ENCODE peak calls at places on chromosome 1, in ten cellular contexts. One of them, this sample, is unnamed.

GRCh38 chr1:10733967-10734366 is 62.5 kb downstream of the CASZ1 start:
- DNase-seq in foreskin keratinocyte: no peak
- DNase-seq in dorsolateral prefrontal cortex: no peak
- DNase-seq in progenitor cell of endocrine pancreas: no peak
- DNase-seq in IMR-90: no peak
- DNase-seq in HFFc6: no peak
- DNase-seq in stomach: no peak
- DNase-seq in spleen: no peak
- DNase-seq in MM.1S: no peak
- DNase-seq in ovary: no peak
- DNase-seq in this sample: no peak

GRCh38 chr1:24266398-24266941 is 52.7 kb upstream of the GRHL3 start:
- DNase-seq in MM.1S: no peak
- DNase-seq in ovary: no peak
- DNase-seq in HFFc6: peak
- DNase-seq in foreskin keratinocyte: peak
- DNase-seq in dorsolateral prefrontal cortex: no peak
- DNase-seq in stomach: no peak
- DNase-seq in progenitor cell of endocrine pancreas: no peak
- DNase-seq in spleen: no peak
- DNase-seq in IMR-90: peak
- DNase-seq in this sample: peak

GRCh38 chr1:206679738-206680211 is 4.9 kb upstream of the MAPKAPK2 start:
- DNase-seq in ovary: no peak
- DNase-seq in spleen: no peak
- DNase-seq in MM.1S: peak
- DNase-seq in HFFc6: no peak
- DNase-seq in dorsolateral prefrontal cortex: no peak
- DNase-seq in foreskin keratinocyte: no peak
- DNase-seq in IMR-90: no peak
- DNase-seq in stomach: no peak
- DNase-seq in progenitor cell of endocrine pancreas: no peak
- DNase-seq in this sample: no peak

GRCh38 chr1:59903136-59903754 is 23.3 kb downstream of the CYP2J2 start:
- DNase-seq in HFFc6: no peak
- DNase-seq in progenitor cell of endocrine pancreas: no peak
- DNase-seq in IMR-90: no peak
- DNase-seq in foreskin keratinocyte: peak
- DNase-seq in stomach: no peak
- DNase-seq in dorsolateral prefrontal cortex: no peak
- DNase-seq in MM.1S: peak
- DNase-seq in ovary: no peak
- DNase-seq in spleen: no peak
- DNase-seq in this sample: peak

GRCh38 chr1:236850580-236850979 is 55.5 kb downstream of the MTR start:
- DNase-seq in spleen: no peak
- DNase-seq in foreskin keratinocyte: no peak
- DNase-seq in ovary: no peak
- DNase-seq in HFFc6: no peak
- DNase-seq in MM.1S: no peak
- DNase-seq in stomach: no peak
- DNase-seq in dorsolateral prefrontal cortex: no peak
- DNase-seq in IMR-90: no peak
- DNase-seq in progenitor cell of endocrine pancreas: no peak
- DNase-seq in this sample: no peak

GRCh38 chr1:206470692-206471414 is 577 bp downstream of the IKBKE start:
- DNase-seq in stomach: peak
- DNase-seq in ovary: no peak
- DNase-seq in spleen: peak
- DNase-seq in foreskin keratinocyte: peak
- DNase-seq in IMR-90: peak
- DNase-seq in dorsolateral prefrontal cortex: no peak
- DNase-seq in MM.1S: peak
- DNase-seq in HFFc6: peak
- DNase-seq in progenitor cell of endocrine pancreas: no peak
- DNase-seq in this sample: peak

GRCh38 chr1:62327360-62328051 is 8.3 kb upstream of the KANK4 start:
- DNase-seq in stomach: no peak
- DNase-seq in HFFc6: no peak
- DNase-seq in foreskin keratinocyte: no peak
- DNase-seq in spleen: peak
- DNase-seq in ovary: no peak
- DNase-seq in MM.1S: no peak
- DNase-seq in IMR-90: no peak
- DNase-seq in progenitor cell of endocrine pancreas: no peak
- DNase-seq in dorsolateral prefrontal cortex: no peak
- DNase-seq in this sample: peak

GRCh38 chr1:31981976-31982375 is 31.7 kb upstream of the KHDRBS1 start:
- DNase-seq in MM.1S: peak
- DNase-seq in dorsolateral prefrontal cortex: no peak
- DNase-seq in stomach: no peak
- DNase-seq in HFFc6: no peak
- DNase-seq in IMR-90: no peak
- DNase-seq in foreskin keratinocyte: peak
- DNase-seq in spleen: no peak
- DNase-seq in progenitor cell of endocrine pancreas: no peak
- DNase-seq in ovary: no peak
- DNase-seq in this sample: no peak

GRCh38 chr1:162011337-162012012 is 12.2 kb downstream of the OLFML2B start:
- DNase-seq in dorsolateral prefrontal cortex: no peak
- DNase-seq in foreskin keratinocyte: no peak
- DNase-seq in HFFc6: no peak
- DNase-seq in MM.1S: no peak
- DNase-seq in spleen: no peak
- DNase-seq in ovary: no peak
- DNase-seq in stomach: no peak
- DNase-seq in progenitor cell of endocrine pancreas: no peak
- DNase-seq in IMR-90: no peak
- DNase-seq in this sample: no peak

GRCh38 chr1:241412646-241413045 is 55.6 kb upstream of the RGS7 start:
- DNase-seq in dorsolateral prefrontal cortex: no peak
- DNase-seq in foreskin keratinocyte: no peak
- DNase-seq in spleen: no peak
- DNase-seq in IMR-90: no peak
- DNase-seq in stomach: no peak
- DNase-seq in progenitor cell of endocrine pancreas: no peak
- DNase-seq in MM.1S: no peak
- DNase-seq in ovary: no peak
- DNase-seq in HFFc6: no peak
- DNase-seq in this sample: no peak
- TF ChIP-seq CTCF in dorsolateral prefrontal cortex: no peak
- TF ChIP-seq CTCF in foreskin keratinocyte: no peak
- TF ChIP-seq CTCF in spleen: no peak
- TF ChIP-seq CTCF in IMR-90: no peak
- TF ChIP-seq CTCF in stomach: no peak
- TF ChIP-seq CTCF in progenitor cell of endocrine pancreas: no peak
- TF ChIP-seq CTCF in MM.1S: no peak
- TF ChIP-seq CTCF in ovary: no peak
- TF ChIP-seq CTCF in HFFc6: no peak
- TF ChIP-seq CTCF in this sample: no peak

GRCh38 chr1:57422271-57423134 is 1.4 kb downstream of the DAB1 start:
- DNase-seq in foreskin keratinocyte: peak
- DNase-seq in ovary: peak
- DNase-seq in IMR-90: peak
- DNase-seq in progenitor cell of endocrine pancreas: peak
- DNase-seq in spleen: no peak
- DNase-seq in MM.1S: no peak
- DNase-seq in HFFc6: no peak
- DNase-seq in stomach: no peak
- DNase-seq in dorsolateral prefrontal cortex: peak
- DNase-seq in this sample: peak

GRCh38 chr1:57421366-57421765 is 2.5 kb downstream of the DAB1 start:
- DNase-seq in spleen: no peak
- DNase-seq in dorsolateral prefrontal cortex: no peak
- DNase-seq in HFFc6: no peak
- DNase-seq in progenitor cell of endocrine pancreas: no peak
- DNase-seq in stomach: no peak
- DNase-seq in foreskin keratinocyte: no peak
- DNase-seq in MM.1S: no peak
- DNase-seq in IMR-90: no peak
- DNase-seq in ovary: no peak
- DNase-seq in this sample: no peak

GRCh38 chr1:57423135-57424131 is at the start of gene DAB1:
- DNase-seq in ovary: no peak
- DNase-seq in IMR-90: peak
- DNase-seq in stomach: no peak
- DNase-seq in dorsolateral prefrontal cortex: no peak
- DNase-seq in progenitor cell of endocrine pancreas: peak
- DNase-seq in foreskin keratinocyte: peak
- DNase-seq in HFFc6: no peak
- DNase-seq in spleen: peak
- DNase-seq in MM.1S: peak
- DNase-seq in this sample: peak

DNA sequence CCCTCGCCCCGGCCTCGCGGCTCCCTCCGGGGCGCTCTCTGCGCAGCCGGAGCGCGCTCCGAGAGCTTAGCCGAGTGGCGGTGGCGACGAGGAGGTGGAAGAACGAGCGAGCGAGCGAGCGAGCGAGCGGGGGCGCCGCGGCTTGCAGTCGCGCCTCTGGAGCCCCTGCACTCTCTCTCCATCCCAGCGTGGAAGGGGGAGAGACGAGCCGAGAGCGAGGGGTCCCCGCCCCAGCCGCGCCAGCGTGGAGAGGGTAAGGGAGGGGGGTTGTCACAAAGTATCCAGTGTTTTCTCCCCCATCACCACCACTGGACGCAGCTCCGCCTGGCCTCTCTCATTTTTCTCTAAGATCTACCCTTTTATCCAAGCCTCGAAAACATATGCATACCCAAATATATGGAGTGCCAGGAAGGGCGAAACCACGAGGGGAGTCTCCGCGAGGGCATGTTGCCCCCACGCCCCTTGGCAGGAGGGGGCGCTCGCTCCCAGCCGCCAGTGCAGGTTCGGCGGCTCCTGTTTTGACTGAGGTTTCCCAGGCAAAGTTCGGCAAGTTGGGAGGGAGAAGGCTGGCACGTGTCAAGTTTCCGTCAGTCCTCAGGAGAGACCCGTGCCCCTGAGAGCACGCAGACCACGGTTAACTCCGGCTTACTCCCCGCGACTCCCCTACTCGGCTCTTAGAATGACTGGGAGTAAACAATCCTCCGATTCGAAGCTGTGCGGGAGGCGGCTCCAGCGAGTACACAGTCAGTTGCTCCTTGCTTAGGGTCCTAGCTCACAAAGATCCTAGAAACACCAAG is 569 bp upstream of the DAB1 start:
- DNase-seq in dorsolateral prefrontal cortex: peak
- DNase-seq in IMR-90: peak
- DNase-seq in spleen: no peak
- DNase-seq in progenitor cell of endocrine pancreas: peak
- DNase-seq in MM.1S: no peak
- DNase-seq in ovary: no peak
- DNase-seq in foreskin keratinocyte: peak
- DNase-seq in stomach: peak
- DNase-seq in HFFc6: peak
- DNase-seq in this sample: peak
- TF ChIP-seq CTCF in dorsolateral prefrontal cortex: peak
- TF ChIP-seq CTCF in IMR-90: peak
- TF ChIP-seq CTCF in spleen: peak
- TF ChIP-seq CTCF in progenitor cell of endocrine pancreas: peak
- TF ChIP-seq CTCF in MM.1S: no peak
- TF ChIP-seq CTCF in ovary: no peak
- TF ChIP-seq CTCF in foreskin keratinocyte: peak
- TF ChIP-seq CTCF in stomach: no peak
- TF ChIP-seq CTCF in HFFc6: peak
- TF ChIP-seq CTCF in this sample: peak

DNA sequence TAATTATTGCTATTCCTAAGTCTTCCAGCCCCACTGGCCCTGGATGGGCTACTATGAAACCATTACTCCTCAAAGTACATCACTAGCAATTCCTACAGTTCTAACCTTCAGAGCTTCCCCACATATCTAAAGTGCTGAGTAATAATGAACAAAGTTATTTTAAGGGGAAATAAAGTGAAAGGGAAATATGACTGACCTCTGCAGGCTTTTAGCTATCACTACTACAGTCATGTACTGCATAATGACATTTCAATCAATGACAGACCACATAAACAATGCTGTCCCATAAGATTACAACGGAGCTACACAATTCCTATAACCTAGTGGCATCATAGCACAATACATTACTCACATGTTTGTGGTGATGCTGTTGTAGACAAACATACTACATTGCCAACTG is 32.5 kb upstream of the ASPM start:
- DNase-seq in foreskin keratinocyte: no peak
- DNase-seq in dorsolateral prefrontal cortex: no peak
- DNase-seq in stomach: no peak
- DNase-seq in ovary: no peak
- DNase-seq in IMR-90: peak
- DNase-seq in progenitor cell of endocrine pancreas: no peak
- DNase-seq in MM.1S: peak
- DNase-seq in spleen: no peak
- DNase-seq in HFFc6: peak
- DNase-seq in this sample: no peak
- TF ChIP-seq CTCF in foreskin keratinocyte: peak
- TF ChIP-seq CTCF in dorsolateral prefrontal cortex: no peak
- TF ChIP-seq CTCF in stomach: no peak
- TF ChIP-seq CTCF in ovary: no peak
- TF ChIP-seq CTCF in IMR-90: peak
- TF ChIP-seq CTCF in progenitor cell of endocrine pancreas: no peak
- TF ChIP-seq CTCF in MM.1S: peak
- TF ChIP-seq CTCF in spleen: no peak
- TF ChIP-seq CTCF in HFFc6: peak
- TF ChIP-seq CTCF in this sample: no peak

GRCh38 chr1:36223996-36224536 is at the start of gene THRAP3:
- DNase-seq in ovary: peak
- DNase-seq in MM.1S: peak
- DNase-seq in stomach: peak
- DNase-seq in progenitor cell of endocrine pancreas: peak
- DNase-seq in foreskin keratinocyte: peak
- DNase-seq in IMR-90: peak
- DNase-seq in dorsolateral prefrontal cortex: peak
- DNase-seq in spleen: peak
- DNase-seq in HFFc6: peak
- DNase-seq in this sample: peak

GRCh38 chr1:36222481-36223372 is 1.5 kb upstream of the THRAP3 start:
- DNase-seq in IMR-90: peak
- DNase-seq in foreskin keratinocyte: no peak
- DNase-seq in progenitor cell of endocrine pancreas: no peak
- DNase-seq in ovary: peak
- DNase-seq in MM.1S: peak
- DNase-seq in spleen: peak
- DNase-seq in dorsolateral prefrontal cortex: no peak
- DNase-seq in HFFc6: no peak
- DNase-seq in stomach: peak
- DNase-seq in this sample: no peak

GRCh38 chr1:36225298-36225899 is 1.2 kb downstream of the THRAP3 start:
- DNase-seq in ovary: no peak
- DNase-seq in progenitor cell of endocrine pancreas: no peak
- DNase-seq in IMR-90: peak
- DNase-seq in HFFc6: no peak
- DNase-seq in dorsolateral prefrontal cortex: no peak
- DNase-seq in MM.1S: no peak
- DNase-seq in stomach: no peak
- DNase-seq in spleen: no peak
- DNase-seq in foreskin keratinocyte: no peak
- DNase-seq in this sample: no peak

GRCh38 chr1:36223373-36223995 is 759 bp upstream of the THRAP3 start:
- DNase-seq in dorsolateral prefrontal cortex: no peak
- DNase-seq in ovary: no peak
- DNase-seq in spleen: no peak
- DNase-seq in HFFc6: peak
- DNase-seq in IMR-90: peak
- DNase-seq in stomach: no peak
- DNase-seq in foreskin keratinocyte: peak
- DNase-seq in MM.1S: peak
- DNase-seq in progenitor cell of endocrine pancreas: no peak
- DNase-seq in this sample: peak

GRCh38 chr1:36224537-36225297 is 474 bp downstream of the THRAP3 start:
- DNase-seq in spleen: peak
- DNase-seq in stomach: peak
- DNase-seq in IMR-90: peak
- DNase-seq in dorsolateral prefrontal cortex: no peak
- DNase-seq in foreskin keratinocyte: peak
- DNase-seq in HFFc6: peak
- DNase-seq in ovary: no peak
- DNase-seq in progenitor cell of endocrine pancreas: peak
- DNase-seq in MM.1S: no peak
- DNase-seq in this sample: peak
- TF ChIP-seq CTCF in spleen: peak
- TF ChIP-seq CTCF in stomach: peak
- TF ChIP-seq CTCF in IMR-90: peak
- TF ChIP-seq CTCF in dorsolateral prefrontal cortex: peak
- TF ChIP-seq CTCF in foreskin keratinocyte: peak
- TF ChIP-seq CTCF in HFFc6: peak
- TF ChIP-seq CTCF in ovary: peak
- TF ChIP-seq CTCF in progenitor cell of endocrine pancreas: peak
- TF ChIP-seq CTCF in MM.1S: peak
- TF ChIP-seq CTCF in this sample: peak